ENCODE peak calls at places on chromosomes 13 and 19, in four cellular contexts. One of them, this sample, is unnamed.

GRCh38 chr13:112532837-112533745 is 54.9 kb downstream of the TUBGCP3 start:
- DNase-seq in SHP77: no peak
- DNase-seq in progenitor cell of endocrine pancreas: no peak
- DNase-seq in body of pancreas: no peak
- DNase-seq in this sample: no peak

GRCh38 chr19:50515168-50515561 is 1.5 kb upstream of the ASPDH start:
- DNase-seq in progenitor cell of endocrine pancreas: no peak
- DNase-seq in SHP77: no peak
- DNase-seq in body of pancreas: no peak
- DNase-seq in this sample: no peak

GRCh38 chr19:51136891-51137551 is 5.1 kb upstream of the SIGLEC7 start:
- DNase-seq in body of pancreas: no peak
- DNase-seq in progenitor cell of endocrine pancreas: no peak
- DNase-seq in SHP77: no peak
- DNase-seq in this sample: peak

GRCh38 chr13:109156181-109156935 is 526.9 kb downstream of the MYO16 start:
- DNase-seq in body of pancreas: no peak
- DNase-seq in progenitor cell of endocrine pancreas: no peak
- DNase-seq in SHP77: no peak
- DNase-seq in this sample: peak

GRCh38 chr19:6847828-6848200 is 39.6 kb upstream of the ADGRE1 start:
- DNase-seq in progenitor cell of endocrine pancreas: no peak
- DNase-seq in body of pancreas: no peak
- DNase-seq in SHP77: no peak
- DNase-seq in this sample: no peak

GRCh38 chr19:40512473-40513344 is 45.9 kb downstream of the SPTBN4 start:
- DNase-seq in progenitor cell of endocrine pancreas: peak
- DNase-seq in SHP77: no peak
- DNase-seq in body of pancreas: no peak
- DNase-seq in this sample: peak

GRCh38 chr19:8682931-8683330 is 15.7 kb downstream of the ACTL9 start:
- DNase-seq in progenitor cell of endocrine pancreas: no peak
- DNase-seq in body of pancreas: no peak
- DNase-seq in SHP77: no peak
- DNase-seq in this sample: no peak

GRCh38 chr13:37192986-37193385 is 87.5 kb upstream of the CSNK1A1L start:
- DNase-seq in body of pancreas: no peak
- DNase-seq in SHP77: no peak
- DNase-seq in progenitor cell of endocrine pancreas: no peak
- DNase-seq in this sample: no peak

GRCh38 chr13:58935689-58936088 is 1228.0 kb downstream of the DIAPH3 start:
- DNase-seq in body of pancreas: no peak
- DNase-seq in progenitor cell of endocrine pancreas: no peak
- DNase-seq in SHP77: no peak
- DNase-seq in this sample: no peak

GRCh38 chr13:94344126-94344863 is 135.2 kb downstream of the DCT start:
- DNase-seq in progenitor cell of endocrine pancreas: no peak
- DNase-seq in body of pancreas: no peak
- DNase-seq in SHP77: peak
- DNase-seq in this sample: peak

This sample was measured in trophoblast cell.